ENCODE peak calls at places on chromosome 15, in six cellular contexts. O is thyroid gland, F is GM23338, Q is SK-N-SH, A is mammary epithelial cell, K is thoracic aorta. L is an unnamed sample.
A peak's percentile ranks its signal among the peaks of the same experiment; 100 is the strongest.

GRCh38 chr15:98812711-98813441 is 164.5 kb downstream of the IGF1R start:
- DNase-seq in Q (no peak), K (no peak), F (peak; percentile 79), O (no peak), A (no peak), L (no peak)

GRCh38 chr15:74173545-74174215 is at the start of gene ISLR:
- DNase-seq in K (no peak), A (no peak), F (peak; percentile 28), Q (peak; percentile 59), O (peak; percentile 73), L (no peak)

GRCh38 chr15:88615303-88616107 is 5.6 kb upstream of the AEN start:
- DNase-seq in Q (no peak), O (no peak), A (no peak), F (peak; percentile 75), K (no peak), L (no peak)

GRCh38 chr15:45743309-45744041 is 108.6 kb downstream of the SQOR start:
- DNase-seq in K (no peak), Q (no peak), A (no peak), O (no peak), F (no peak), L (no peak)

GRCh38 chr15:92906038-92906437 is 5.9 kb downstream of the CHD2 start:
- DNase-seq in A (peak; percentile 19), K (no peak), O (no peak), F (no peak), Q (no peak), L (no peak)

GRCh38 chr15:77753238-77753873 is 120.6 kb upstream of the LINGO1 start:
- DNase-seq in A (peak; percentile 6), Q (no peak), O (no peak), K (no peak), F (peak; percentile 79), L (no peak)

GRCh38 chr15:75177360-75178071 is 24.2 kb upstream of the C15orf39 start:
- DNase-seq in F (no peak), A (no peak), O (no peak), K (no peak), Q (peak; percentile 48), L (no peak)

GRCh38 chr15:31824009-31824408 is 206.3 kb upstream of the CHRNA7 start:
- DNase-seq in Q (no peak), F (no peak), K (no peak), A (no peak), O (no peak), L (no peak)

GRCh38 chr15:74613953-74614743 is 1.5 kb upstream of the CLK3 start:
- DNase-seq in K (no peak), O (no peak), F (peak; percentile 84), A (no peak), Q (peak; percentile 97), L (no peak)

GRCh38 chr15:98599911-98600685 is 48.2 kb upstream of the IGF1R start:
- DNase-seq in K (no peak), Q (no peak), A (peak; percentile 58), O (peak; percentile 50), F (peak; percentile 70), L (peak; percentile 74)

GRCh38 chr15:64775551-64776401 is at the start of gene RBPMS2:
- DNase-seq in O (peak; percentile 59), K (no peak), Q (peak; percentile 90), A (no peak), F (peak; percentile 66), L (no peak)

GRCh38 chr15:54556231-54556630 is 578.0 kb downstream of the UNC13C start:
- DNase-seq in O (no peak), F (no peak), A (no peak), K (no peak), Q (no peak), L (no peak)

GRCh38 chr15:92810418-92811138 is 89.5 kb upstream of the CHD2 start:
- DNase-seq in K (no peak), O (peak; percentile 88), Q (no peak), F (peak; percentile 63), A (peak; percentile 75), L (peak; percentile 73)

GRCh38 chr15:81785181-81785580 is 260.6 kb downstream of the MEX3B start:
- DNase-seq in Q (no peak), F (no peak), K (no peak), O (no peak), A (no peak), L (no peak)

GRCh38 chr15:69126054-69126469 is 34.4 kb upstream of the GLCE start:
- DNase-seq in F (no peak), K (no peak), A (no peak), Q (no peak), O (no peak), L (no peak)

GRCh38 chr15:85597155-85597815 is 197.4 kb downstream of the KLHL25 start:
- DNase-seq in A (no peak), K (no peak), O (no peak), Q (no peak), F (no peak), L (no peak)

GRCh38 chr15:92780816-92781215 is 119.3 kb upstream of the CHD2 start:
- DNase-seq in K (no peak), Q (peak; percentile 60), A (no peak), O (no peak), F (peak; percentile 21), L (no peak)

GRCh38 chr15:63870403-63871209 is 36.9 kb upstream of the HERC1 start:
- DNase-seq in O (peak; percentile 14), K (no peak), Q (no peak), A (peak; percentile 73), F (peak; percentile 76), L (peak; percentile 69)

GRCh38 chr15:99361541-99362185 is 110.4 kb downstream of the LRRC28 start:
- DNase-seq in K (no peak), O (no peak), Q (no peak), F (peak; percentile 71), A (peak; percentile 14), L (no peak)

GRCh38 chr15:82855286-82856092 is 46.1 kb downstream of the WHAMM start:
- DNase-seq in K (no peak), Q (no peak), O (peak; percentile 58), A (no peak), F (no peak), L (no peak)

GRCh38 chr15:61499371-61499770 is 270.3 kb upstream of the RORA start:
- DNase-seq in A (no peak), Q (no peak), O (peak; percentile 17), K (no peak), F (peak; percentile 21), L (no peak)

GRCh38 chr15:68418611-68419161 is 13.3 kb downstream of the ITGA11 start:
- DNase-seq in A (no peak), Q (no peak), K (no peak), O (no peak), F (no peak), L (no peak)

GRCh38 chr15:43105778-43106485 is at the start of gene UBR1:
- DNase-seq in F (peak; percentile 97), A (peak; percentile 87), Q (peak; percentile 87), O (peak; percentile 87), K (peak; percentile 71), L (peak; percentile 69)

GRCh38 chr15:96416934-96417759 is 86.6 kb downstream of the NR2F2 start:
- DNase-seq in K (no peak), A (no peak), F (peak; percentile 77), Q (no peak), O (no peak), L (no peak)

GRCh38 chr15:76310470-76311070 is 699 bp downstream of the ETFA start:
- DNase-seq in F (no peak), O (peak; percentile 29), Q (no peak), A (no peak), K (no peak), L (no peak)

GRCh38 chr15:70582143-70582945 is 181.0 kb downstream of the UACA start:
- DNase-seq in F (no peak), Q (no peak), K (no peak), O (no peak), A (no peak), L (no peak)

GRCh38 chr15:83077487-83078230 is 10.6 kb upstream of the BTBD1 start:
- DNase-seq in Q (no peak), F (no peak), A (no peak), K (no peak), O (no peak), L (no peak)

GRCh38 chr15:72770673-72771328 is 12.8 kb downstream of the ADPGK start:
- DNase-seq in Q (no peak), O (no peak), A (no peak), F (peak; percentile 28), K (no peak), L (no peak)
- TF ChIP-seq CTCF in Q (peak; percentile 34), O (no peak), A (peak; percentile 9), F (peak; percentile 43), K (no peak), L (peak; percentile 31)

GRCh38 chr15:67148196-67148701 is 82.8 kb downstream of the SMAD3 start:
- DNase-seq in F (no peak), A (peak; percentile 80), K (no peak), Q (no peak), O (peak; percentile 50), L (peak; percentile 72)

GRCh38 chr15:67147410-67147949 is 82.1 kb downstream of the SMAD3 start:
- DNase-seq in K (no peak), F (no peak), A (no peak), Q (no peak), O (no peak), L (no peak)

GRCh38 chr15:67149068-67149841 is 83.9 kb downstream of the SMAD3 start:
- DNase-seq in K (no peak), A (no peak), Q (no peak), F (peak; percentile 49), O (peak; percentile 67), L (no peak)

GRCh38 chr15:67152429-67152828 is 87.0 kb downstream of the SMAD3 start:
- DNase-seq in Q (no peak), F (no peak), A (no peak), K (no peak), O (no peak), L (no peak)

GRCh38 chr15:67149859-67150824 is 84.7 kb downstream of the SMAD3 start:
- DNase-seq in Q (no peak), A (peak; percentile 97), K (peak; percentile 63), F (peak; percentile 76), O (peak; percentile 70), L (peak; percentile 91)
- H3K4me1 ChIP-seq in Q (peaks cover 25% of the 10 kb centered on the region), A (peaks cover 52% of the 10 kb centered on the region), K (peaks cover 72% of the 10 kb centered on the region), F (peaks cover 72% of the 10 kb centered on the region), O (peaks cover 97% of the 10 kb centered on the region), L (peaks cover 57% of the 10 kb centered on the region)

DNA sequence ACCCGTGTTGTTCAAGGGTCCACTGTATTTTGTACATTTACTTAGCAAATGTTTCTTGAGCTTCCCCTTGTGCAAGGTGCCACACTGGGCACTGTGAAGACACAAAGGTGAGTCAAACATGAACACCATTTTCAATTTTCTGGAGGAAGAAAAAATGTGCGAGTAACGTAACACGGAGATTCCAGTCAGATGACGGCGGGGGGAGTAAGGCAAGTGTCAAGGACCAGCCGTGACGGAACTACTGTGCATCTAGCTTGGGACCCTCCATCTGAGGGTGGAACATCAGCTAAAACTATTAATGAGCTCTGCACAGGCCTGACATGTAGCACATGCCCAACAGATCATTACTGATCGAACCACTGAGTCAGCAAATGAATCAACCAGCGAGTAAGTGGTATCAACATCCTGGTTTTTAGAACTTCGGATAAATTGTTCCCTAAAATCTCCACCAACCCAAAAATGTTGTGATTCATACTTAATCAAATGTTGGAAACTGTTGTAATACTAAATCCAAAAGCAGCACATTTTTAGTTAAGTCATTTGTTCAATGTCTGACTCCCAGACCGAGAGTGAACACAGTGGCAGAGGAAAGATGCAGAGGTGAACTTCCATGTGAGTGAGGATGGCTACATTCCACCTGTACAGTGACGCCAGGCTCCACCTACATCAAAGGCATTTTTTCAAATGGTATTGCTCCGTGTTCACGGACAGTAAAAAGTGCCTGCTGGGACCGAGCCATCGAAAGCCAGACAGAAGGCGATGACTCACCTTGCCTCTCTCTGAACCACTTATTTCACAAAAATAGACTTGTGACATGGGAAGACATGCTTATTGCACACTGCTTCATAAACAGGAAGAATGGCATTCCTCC is 172.2 kb downstream of the ATP10A start:
- DNase-seq in A (no peak), O (no peak), Q (no peak), K (no peak), F (no peak), L (peak; percentile 6)
- H3K27ac ChIP-seq in A (no peak overlapping the region), O (no peak overlapping the region), Q (no peak overlapping the region), K (peak overlapping the region; percentile 68), F (no peak overlapping the region), L (no peak overlapping the region)

GRCh38 chr15:29018406-29018805 is 132.6 kb downstream of the APBA2 start:
- DNase-seq in F (peak; percentile 75), O (no peak), K (no peak), Q (no peak), A (no peak), L (no peak)
- TF ChIP-seq CTCF in F (peak; percentile 58), O (no peak), K (no peak), Q (no peak), A (no peak), L (peak; percentile 22)